ENCODE peak calls at places on chromosomes 7 and 10, in four cellular contexts. D is GM23338, G is HuH-7.5, Q is HuH-7. F is an unnamed sample.

GRCh38 chr10:91708174-91708861 is 75.4 kb upstream of the PPP1R3C start:
- DNase-seq in D (no peak), G (no peak), Q (no peak), F (peak)

GRCh38 chr10:70374775-70375614 is 7.4 kb downstream of the LRRC20 start:
- DNase-seq in D (no peak), G (no peak), Q (no peak), F (no peak)

GRCh38 chr10:29748109-29748650 is 113.4 kb upstream of the SVIL start:
- DNase-seq in D (no peak), G (no peak), Q (no peak), F (no peak)

GRCh38 chr7:13725591-13725990 is 263.9 kb downstream of the ETV1 start:
- DNase-seq in D (no peak), G (no peak), Q (no peak), F (no peak)

GRCh38 chr7:7312323-7312722 is 130.0 kb downstream of the C1GALT1 start:
- DNase-seq in D (no peak), G (no peak), Q (no peak), F (no peak)

GRCh38 chr10:97065128-97065527 is 120.6 kb downstream of the SLIT1 start:
- DNase-seq in D (no peak), G (no peak), Q (no peak), F (peak)

GRCh38 chr10:122460891-122461293 is 461 bp upstream of the HTRA1 start:
- DNase-seq in D (no peak), G (no peak), Q (no peak), F (no peak)

GRCh38 chr7:157547102-157547501 is 210.3 kb downstream of the DNAJB6 start:
- DNase-seq in D (no peak), G (no peak), Q (no peak), F (no peak)

GRCh38 chr10:129108994-129109393 is 358.0 kb upstream of the MGMT start:
- DNase-seq in D (no peak), G (no peak), Q (no peak), F (no peak)

GRCh38 chr10:1595242-1595600 is 142.1 kb downstream of the ADARB2 start:
- DNase-seq in D (no peak), G (no peak), Q (no peak), F (no peak)

GRCh38 chr10:88041243-88042161 is 178.1 kb downstream of the PTEN start:
- DNase-seq in D (no peak), G (no peak), Q (no peak), F (no peak)

GRCh38 chr7:116786791-116787443 is 75.5 kb upstream of the CAPZA2 start:
- DNase-seq in D (peak), G (no peak), Q (no peak), F (peak)

GRCh38 chr10:87861566-87861952 is 1.8 kb downstream of the KLLN start:
- DNase-seq in D (peak), G (peak), Q (peak), F (peak)

GRCh38 chr7:27170936-27171635 is 3.0 kb downstream of the HOXA10 start:
- DNase-seq in D (peak), G (no peak), Q (no peak), F (no peak)

GRCh38 chr10:122567056-122567660 is 6.6 kb downstream of the DMBT1 start:
- DNase-seq in D (peak), G (peak), Q (peak), F (no peak)

GRCh38 chr7:124688991-124689390 is 76.6 kb downstream of the GPR37 start:
- DNase-seq in D (no peak), G (no peak), Q (no peak), F (peak)

GRCh38 chr7:23966941-23967340 is 256.9 kb downstream of the STK31 start:
- DNase-seq in D (no peak), G (no peak), Q (no peak), F (no peak)

GRCh38 chr10:13349776-13350274 is 1.7 kb upstream of the SEPHS1 start:
- DNase-seq in D (peak), G (peak), Q (peak), F (peak)

GRCh38 chr7:111074071-111074771 is 16.7 kb upstream of the LRRN3 start:
- DNase-seq in D (no peak), G (no peak), Q (no peak), F (no peak)

GRCh38 chr10:112821663-112822062 is 128.4 kb upstream of the TCF7L2 start:
- DNase-seq in D (no peak), G (no peak), Q (no peak), F (no peak)

GRCh38 chr7:158237672-158238335 is 349.8 kb downstream of the PTPRN2 start:
- DNase-seq in D (no peak), G (no peak), Q (no peak), F (no peak)

GRCh38 chr7:95201718-95202117 is 122.6 kb downstream of the PON1 start:
- DNase-seq in D (no peak), G (no peak), Q (no peak), F (no peak)

GRCh38 chr10:97853006-97853405 is 3.4 kb downstream of the GOLGA7B start:
- DNase-seq in D (no peak), G (no peak), Q (no peak), F (no peak)

GRCh38 chr7:98227939-98228338 is 16.7 kb downstream of the BHLHA15 start:
- DNase-seq in D (no peak), G (peak), Q (peak), F (no peak)

GRCh38 chr10:6275022-6275997 is 72.6 kb downstream of the PFKFB3 start:
- DNase-seq in D (peak), G (no peak), Q (no peak), F (peak)

GRCh38 chr10:62199584-62199983 is 69.1 kb downstream of the RTKN2 start:
- DNase-seq in D (no peak), G (no peak), Q (no peak), F (no peak)

GRCh38 chr7:130939285-130940095 is 205.5 kb upstream of the KLF14 start:
- DNase-seq in D (no peak), G (no peak), Q (no peak), F (peak)

F was measured in kidney glomerular epithelial cell.